ENCODE peak calls at places on chromosomes 2 and 18, in nine cellular contexts. L is keratinocyte; F is ovary; H is neural progenitor cell; Z is H9; T is breast epithelium; D is HFF-Myc; O is left lung; C is CD4-positive, alpha-beta T cell. N is an unnamed sample.

GRCh38 chr2:73291461-73292315 is 1.7 kb downstream of the EGR4 start:
- DNase-seq in L (no peak), F (no peak), H (peak), Z (peak), T (no peak), D (no peak), O (no peak), C (no peak), N (no peak)

GRCh38 chr2:37464064-37464463 is 119.6 kb downstream of the QPCT start:
- DNase-seq in L (no peak), F (no peak), H (no peak), Z (no peak), T (no peak), D (no peak), O (no peak), C (no peak), N (no peak)

GRCh38 chr2:101630224-101630949 is 67.1 kb upstream of the MAP4K4 start:
- DNase-seq in L (peak), F (no peak), H (no peak), Z (no peak), T (peak), D (no peak), O (peak), C (no peak), N (no peak)

GRCh38 chr2:8737571-8738175 is 55.8 kb downstream of the ID2 start:
- DNase-seq in L (no peak), F (no peak), H (no peak), Z (no peak), T (no peak), D (no peak), O (no peak), C (no peak), N (no peak)

GRCh38 chr2:149731112-149731511 is 143.5 kb upstream of the MMADHC start:
- DNase-seq in L (no peak), F (no peak), H (no peak), Z (no peak), T (no peak), D (no peak), O (no peak), C (no peak), N (no peak)

GRCh38 chr2:128318776-128319456 is at the start of gene HS6ST1:
- DNase-seq in L (no peak), F (peak), H (peak), Z (peak), T (peak), D (no peak), O (peak), C (peak), N (no peak)

GRCh38 chr18:44742741-44743311 is 62.1 kb downstream of the SETBP1 start:
- DNase-seq in L (no peak), F (peak), H (peak), Z (no peak), T (no peak), D (peak), O (no peak), C (no peak), N (no peak)

GRCh38 chr18:35185771-35186170 is 55.1 kb upstream of the ZNF397 start:
- DNase-seq in L (no peak), F (no peak), H (no peak), Z (no peak), T (peak), D (no peak), O (no peak), C (no peak), N (no peak)

GRCh38 chr2:14626873-14627272 is 5.6 kb upstream of the LRATD1 start:
- DNase-seq in L (no peak), F (no peak), H (no peak), Z (no peak), T (no peak), D (no peak), O (no peak), C (no peak), N (no peak)

GRCh38 chr2:125085904-125086303 is 1060.8 kb downstream of the CNTNAP5 start:
- DNase-seq in L (no peak), F (no peak), H (no peak), Z (no peak), T (no peak), D (no peak), O (no peak), C (no peak), N (no peak)

GRCh38 chr18:80234398-80234797 is 12.9 kb downstream of the PARD6G start:
- DNase-seq in L (no peak), F (no peak), H (no peak), Z (no peak), T (no peak), D (no peak), O (no peak), C (no peak), N (no peak)

GRCh38 chr2:119407430-119408220 is 24.0 kb upstream of the TMEM37 start:
- DNase-seq in L (no peak), F (peak), H (peak), Z (peak), T (no peak), D (no peak), O (no peak), C (no peak), N (no peak)

GRCh38 chr2:183068561-183068960 is 10.0 kb upstream of the DUSP19 start:
- DNase-seq in L (no peak), F (no peak), H (no peak), Z (no peak), T (no peak), D (no peak), O (no peak), C (no peak), N (no peak)

GRCh38 chr2:226115102-226115831 is 684.4 kb downstream of the IRS1 start:
- DNase-seq in L (peak), F (no peak), H (no peak), Z (no peak), T (no peak), D (peak), O (no peak), C (no peak), N (no peak)

GRCh38 chr18:59087391-59087790 is 52.3 kb upstream of the SEC11C start:
- DNase-seq in L (no peak), F (no peak), H (no peak), Z (no peak), T (no peak), D (no peak), O (no peak), C (no peak), N (no peak)

GRCh38 chr2:65477590-65477989 is 45.2 kb upstream of the SPRED2 start:
- DNase-seq in L (no peak), F (no peak), H (no peak), Z (no peak), T (no peak), D (no peak), O (no peak), C (no peak), N (no peak)

GRCh38 chr2:3125761-3126130 is 251.9 kb downstream of the EIPR1 start:
- DNase-seq in L (no peak), F (no peak), H (no peak), Z (no peak), T (no peak), D (no peak), O (no peak), C (no peak), N (no peak)

GRCh38 chr18:37355772-37356171 is 209.8 kb downstream of the CELF4 start:
- DNase-seq in L (no peak), F (no peak), H (no peak), Z (no peak), T (no peak), D (no peak), O (no peak), C (no peak), N (no peak)

GRCh38 chr2:163132850-163133249 is 294.3 kb upstream of the KCNH7 start:
- DNase-seq in L (no peak), F (no peak), H (no peak), Z (no peak), T (no peak), D (no peak), O (no peak), C (no peak), N (no peak)

GRCh38 chr2:83238111-83238510 is 1221.0 kb downstream of the SUCLG1 start:
- DNase-seq in L (no peak), F (no peak), H (no peak), Z (no peak), T (no peak), D (no peak), O (no peak), C (no peak), N (no peak)

GRCh38 chr18:3703732-3704176 is 253.8 kb downstream of the TGIF1 start:
- DNase-seq in L (no peak), F (peak), H (peak), Z (peak), T (peak), D (peak), O (peak), C (peak), N (peak)

GRCh38 chr18:51617572-51618260 is 420.2 kb upstream of the MEX3C start:
- DNase-seq in L (no peak), F (no peak), H (no peak), Z (no peak), T (no peak), D (no peak), O (no peak), C (no peak), N (no peak)

GRCh38 chr2:232689152-232689910 is 7.8 kb upstream of the GIGYF2 start:
- DNase-seq in L (no peak), F (peak), H (no peak), Z (no peak), T (no peak), D (peak), O (no peak), C (no peak), N (no peak)

DNA sequence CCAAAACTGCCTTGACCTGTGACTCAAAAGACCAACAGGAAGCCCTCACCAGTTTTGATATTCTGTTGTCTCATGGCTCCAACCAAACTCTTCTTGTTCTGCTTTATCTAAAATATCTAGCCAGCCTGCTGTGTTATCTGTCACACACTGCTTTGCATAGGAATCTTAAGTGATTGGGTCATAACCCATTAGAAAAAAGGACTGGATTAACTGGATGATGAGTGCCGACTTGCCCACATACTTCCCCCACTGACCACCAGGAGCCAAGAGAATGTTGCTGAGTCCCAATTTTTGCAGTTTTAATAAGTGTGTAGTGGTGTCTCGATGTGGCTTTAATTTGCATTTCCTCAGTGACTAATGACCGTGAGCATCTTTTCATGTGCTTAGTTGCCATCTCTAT is 6.5 kb downstream of the MOGAT1 start:
- DNase-seq in L (no peak), F (no peak), H (no peak), Z (no peak), T (no peak), D (no peak), O (no peak), C (no peak), N (no peak)
- TF ChIP-seq CTCF in L (no peak), F (no peak), H (peak), Z (peak), T (no peak), D (peak), O (no peak), C (no peak), N (no peak)

GRCh38 chr18:48608581-48608980 is 69.8 kb downstream of the CTIF start:
- DNase-seq in L (no peak), F (no peak), H (no peak), Z (no peak), T (no peak), D (no peak), O (no peak), C (no peak), N (no peak)

GRCh38 chr18:48605408-48605845 is 66.6 kb downstream of the CTIF start:
- DNase-seq in L (no peak), F (no peak), H (peak), Z (peak), T (no peak), D (no peak), O (no peak), C (no peak), N (no peak)

GRCh38 chr18:48609114-48609513 is 70.3 kb downstream of the CTIF start:
- DNase-seq in L (no peak), F (no peak), H (no peak), Z (no peak), T (no peak), D (no peak), O (no peak), C (no peak), N (no peak)

GRCh38 chr18:48609820-48610815 is 71.3 kb downstream of the CTIF start:
- DNase-seq in L (no peak), F (no peak), H (no peak), Z (no peak), T (peak), D (no peak), O (no peak), C (no peak), N (no peak)

GRCh38 chr18:48607049-48607984 is 68.5 kb downstream of the CTIF start:
- DNase-seq in L (no peak), F (peak), H (peak), Z (no peak), T (peak), D (peak), O (peak), C (no peak), N (no peak)
- TF ChIP-seq CTCF in L (no peak), F (no peak), H (no peak), Z (no peak), T (no peak), D (no peak), O (no peak), C (no peak), N (no peak)

GRCh38 chr2:198861080-198861479 is 596.7 kb downstream of the SATB2 start:
- DNase-seq in L (no peak), F (no peak), H (no peak), Z (no peak), T (no peak), D (no peak), O (no peak), C (no peak), N (no peak)

GRCh38 chr2:198863655-198864054 is 594.1 kb downstream of the SATB2 start:
- DNase-seq in L (no peak), F (no peak), H (no peak), Z (no peak), T (no peak), D (no peak), O (no peak), C (no peak), N (no peak)
- TF ChIP-seq CTCF in L (no peak), F (no peak), H (no peak), Z (no peak), T (no peak), D (no peak), O (no peak), C (no peak), N (no peak)

GRCh38 chr2:36408198-36408703 is 52.7 kb downstream of the CRIM1 start:
- DNase-seq in L (no peak), F (peak), H (peak), Z (peak), T (peak), D (no peak), O (no peak), C (no peak), N (no peak)
- TF ChIP-seq CTCF in L (no peak), F (no peak), H (no peak), Z (no peak), T (no peak), D (no peak), O (no peak), C (no peak), N (no peak)

GRCh38 chr2:147330925-147331324 is 513.9 kb upstream of the ACVR2A start:
- DNase-seq in L (no peak), F (no peak), H (no peak), Z (no peak), T (no peak), D (no peak), O (no peak), C (no peak), N (no peak)

GRCh38 chr2:147320148-147320547 is 524.7 kb upstream of the ACVR2A start:
- DNase-seq in L (no peak), F (no peak), H (no peak), Z (no peak), T (no peak), D (no peak), O (no peak), C (no peak), N (no peak)

GRCh38 chr2:147331790-147332419 is 512.9 kb upstream of the ACVR2A start:
- DNase-seq in L (no peak), F (no peak), H (peak), Z (peak), T (no peak), D (no peak), O (no peak), C (peak), N (no peak)

GRCh38 chr2:147327636-147328035 is 517.2 kb upstream of the ACVR2A start:
- DNase-seq in L (no peak), F (no peak), H (no peak), Z (no peak), T (no peak), D (no peak), O (no peak), C (no peak), N (no peak)

GRCh38 chr2:147325955-147326354 is 518.9 kb upstream of the ACVR2A start:
- DNase-seq in L (no peak), F (no peak), H (no peak), Z (no peak), T (no peak), D (no peak), O (no peak), C (no peak), N (no peak)
- TF ChIP-seq CTCF in L (no peak), F (no peak), H (no peak), Z (no peak), T (no peak), D (no peak), O (no peak), C (no peak), N (no peak)

GRCh38 chr18:23244431-23244830 is 109.1 kb downstream of the CABLES1 start:
- DNase-seq in L (no peak), F (no peak), H (peak), Z (no peak), T (no peak), D (no peak), O (no peak), C (no peak), N (no peak)

GRCh38 chr18:23240609-23240930 is 105.3 kb downstream of the CABLES1 start:
- DNase-seq in L (no peak), F (no peak), H (no peak), Z (no peak), T (no peak), D (no peak), O (no peak), C (no peak), N (no peak)

GRCh38 chr18:23239885-23240608 is 104.8 kb downstream of the CABLES1 start:
- DNase-seq in L (no peak), F (no peak), H (no peak), Z (no peak), T (no peak), D (no peak), O (no peak), C (no peak), N (no peak)

GRCh38 chr18:23245461-23245860 is 110.2 kb downstream of the CABLES1 start:
- DNase-seq in L (no peak), F (no peak), H (no peak), Z (no peak), T (no peak), D (no peak), O (no peak), C (no peak), N (no peak)

DNA sequence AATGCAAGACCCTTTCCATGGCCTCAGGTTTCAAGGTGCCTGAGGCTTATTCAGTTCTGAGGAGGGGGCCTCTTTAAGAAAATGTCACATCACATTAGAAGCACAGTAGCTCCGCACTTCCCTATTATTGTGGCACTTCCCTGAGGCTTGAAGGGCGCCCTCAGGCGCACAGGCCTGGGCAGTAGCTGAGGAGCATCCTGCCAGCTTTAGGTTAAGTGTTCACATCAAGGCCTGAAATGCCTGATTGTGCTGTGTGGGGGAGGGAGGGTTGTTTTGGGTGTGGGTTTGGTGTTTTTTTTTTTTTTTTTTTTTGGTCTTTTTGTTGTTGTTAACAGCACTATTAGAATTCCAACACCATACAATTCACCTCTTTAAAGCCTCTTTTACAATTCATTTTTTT is 107.9 kb downstream of the CABLES1 start:
- DNase-seq in L (no peak), F (no peak), H (peak), Z (peak), T (no peak), D (no peak), O (no peak), C (no peak), N (no peak)
- TF ChIP-seq CTCF in L (no peak), F (no peak), H (peak), Z (peak), T (no peak), D (no peak), O (no peak), C (no peak), N (no peak)

GRCh38 chr2:215271466-215271865 is 40.4 kb upstream of the ATIC start:
- DNase-seq in L (no peak), F (no peak), H (peak), Z (peak), T (no peak), D (no peak), O (no peak), C (no peak), N (no peak)

GRCh38 chr2:215264374-215264773 is 47.5 kb upstream of the ATIC start:
- DNase-seq in L (no peak), F (no peak), H (no peak), Z (no peak), T (no peak), D (no peak), O (no peak), C (no peak), N (no peak)

GRCh38 chr2:215272918-215273317 is 38.9 kb upstream of the ATIC start:
- DNase-seq in L (no peak), F (no peak), H (no peak), Z (no peak), T (no peak), D (no peak), O (no peak), C (no peak), N (no peak)

GRCh38 chr2:215270118-215270451 is 41.8 kb upstream of the ATIC start:
- DNase-seq in L (no peak), F (no peak), H (no peak), Z (no peak), T (no peak), D (no peak), O (no peak), C (no peak), N (no peak)

DNA sequence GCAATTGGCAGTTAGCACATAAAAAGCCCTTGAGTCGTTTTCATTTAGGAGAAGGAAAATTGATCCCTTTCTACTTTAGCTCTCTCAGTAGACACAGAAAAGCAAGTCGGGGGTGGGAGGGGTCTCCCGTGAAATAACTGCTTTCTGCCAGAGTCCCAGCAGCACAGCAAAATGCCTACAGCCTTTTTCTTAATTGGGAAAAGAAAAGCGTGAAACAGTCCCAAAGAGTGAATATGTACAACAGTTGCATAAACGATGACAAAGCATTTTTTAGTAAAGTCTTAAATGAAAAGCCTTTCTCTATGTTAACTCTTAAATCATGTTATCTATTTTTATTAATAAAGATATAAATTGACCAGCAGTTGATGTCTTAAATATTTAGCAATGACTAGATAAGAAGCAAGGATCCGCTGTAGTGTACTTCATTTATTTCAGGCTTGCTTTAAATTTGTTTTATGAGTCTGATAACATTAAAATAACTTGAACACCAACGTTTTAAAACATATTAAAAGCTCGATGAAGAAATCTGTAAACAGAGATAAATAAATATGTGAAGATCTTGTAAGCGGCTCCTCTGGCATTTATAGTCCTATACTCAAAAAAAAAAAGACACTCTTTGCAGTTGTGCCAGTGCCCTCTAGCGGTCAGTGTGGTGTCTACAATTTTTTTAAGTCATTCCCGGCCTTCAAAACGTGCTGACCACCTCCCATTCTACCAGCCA is 42.3 kb upstream of the ATIC start:
- DNase-seq in L (peak), F (peak), H (peak), Z (peak), T (no peak), D (peak), O (no peak), C (peak), N (no peak)
- TF ChIP-seq CTCF in L (peak), F (peak), H (peak), Z (peak), T (peak), D (peak), O (peak), C (peak), N (no peak)

GRCh38 chr2:99618579-99619097 is 128.8 kb upstream of the REV1 start:
- DNase-seq in L (no peak), F (no peak), H (no peak), Z (no peak), T (no peak), D (no peak), O (no peak), C (no peak), N (no peak)

GRCh38 chr2:99611786-99612185 is 122.0 kb upstream of the REV1 start:
- DNase-seq in L (no peak), F (no peak), H (no peak), Z (no peak), T (no peak), D (no peak), O (no peak), C (no peak), N (no peak)

GRCh38 chr2:99617811-99618210 is 128.0 kb upstream of the REV1 start:
- DNase-seq in L (no peak), F (no peak), H (no peak), Z (no peak), T (no peak), D (no peak), O (no peak), C (no peak), N (no peak)

GRCh38 chr2:99613992-99614391 is 124.2 kb upstream of the REV1 start:
- DNase-seq in L (no peak), F (no peak), H (no peak), Z (no peak), T (no peak), D (no peak), O (no peak), C (no peak), N (no peak)

GRCh38 chr2:99615247-99615771 is 125.5 kb upstream of the REV1 start:
- DNase-seq in L (no peak), F (no peak), H (peak), Z (peak), T (no peak), D (no peak), O (no peak), C (no peak), N (no peak)
- TF ChIP-seq CTCF in L (no peak), F (no peak), H (peak), Z (peak), T (no peak), D (no peak), O (no peak), C (no peak), N (no peak)